ENCODE peak calls at places on chromosome 14, in ten cellular contexts. V is body of pancreas, Q is tibial artery, M is adrenal gland, X is hepatocyte, B is left lung, N is right atrium auricular region, T is SK-N-SH, J is upper lobe of left lung, L is GM23248. U is an unnamed sample.
A peak's percentile ranks its signal among the peaks of the same experiment; 100 is the strongest.

GRCh38 chr14:105192866-105193731 is 12.0 kb upstream of the NUDT14 start:
- DNase-seq in Q (no peak), V (no peak), J (peak; percentile 77), X (no peak), M (no peak), N (no peak), B (no peak), L (peak; percentile 62), T (no peak), U (no peak)

GRCh38 chr14:92677087-92677668 is 71.2 kb downstream of the LGMN start:
- DNase-seq in Q (no peak), L (no peak), J (no peak), T (no peak), B (no peak), V (no peak), M (no peak), X (no peak), N (no peak), U (no peak)

GRCh38 chr14:84749191-84749945 is 780.6 kb upstream of the FLRT2 start:
- DNase-seq in B (no peak), M (no peak), Q (no peak), V (no peak), L (no peak), J (no peak), T (no peak), N (no peak), X (no peak), U (no peak)

GRCh38 chr14:52455291-52456088 is 96.8 kb downstream of the TXNDC16 start:
- DNase-seq in N (no peak), B (no peak), T (no peak), L (peak; percentile 71), M (no peak), Q (no peak), J (no peak), V (no peak), X (no peak), U (no peak)

GRCh38 chr14:67267929-67268328 is 26.7 kb downstream of the PALS1 start:
- DNase-seq in V (no peak), T (no peak), L (no peak), X (no peak), Q (no peak), M (no peak), N (no peak), B (no peak), J (no peak), U (no peak)

GRCh38 chr14:90815567-90815816 is 738 bp downstream of the TTC7B start:
- DNase-seq in L (peak; percentile 20), J (no peak), B (no peak), M (no peak), N (no peak), T (no peak), X (no peak), Q (no peak), V (no peak), U (no peak)

GRCh38 chr14:100530270-100531072 is 56.7 kb downstream of the BEGAIN start:
- DNase-seq in Q (peak; percentile 14), V (no peak), X (peak; percentile 2), B (peak; percentile 19), T (no peak), M (peak; percentile 29), N (no peak), J (peak; percentile 64), L (no peak), U (peak; percentile 68)

GRCh38 chr14:104371917-104372316 is 207.6 kb upstream of the C14orf180 start:
- DNase-seq in M (no peak), T (no peak), V (no peak), B (no peak), Q (no peak), N (no peak), L (no peak), X (no peak), J (no peak), U (peak; percentile 34)

GRCh38 chr14:31229009-31229408 is 21.4 kb upstream of the HECTD1 start:
- DNase-seq in L (no peak), V (no peak), M (no peak), N (no peak), J (no peak), T (no peak), Q (no peak), X (no peak), B (no peak), U (no peak)

GRCh38 chr14:99995700-99996356 is 69.4 kb upstream of the EVL start:
- DNase-seq in V (peak; percentile 80), X (peak; percentile 65), Q (peak; percentile 75), N (peak; percentile 73), L (peak; percentile 69), M (peak; percentile 85), T (peak; percentile 42), B (peak; percentile 51), J (no peak), U (no peak)

GRCh38 chr14:58899317-58899713 is 261.6 kb downstream of the DACT1 start:
- DNase-seq in B (no peak), T (no peak), V (no peak), J (no peak), Q (no peak), L (peak; percentile 90), N (no peak), M (no peak), X (no peak), U (no peak)

GRCh38 chr14:52348796-52349195 is 34.7 kb downstream of the PTGER2 start:
- DNase-seq in N (no peak), T (no peak), V (no peak), X (no peak), B (no peak), J (no peak), L (peak; percentile 87), M (no peak), Q (no peak), U (no peak)

GRCh38 chr14:100888789-100889315 is 14.7 kb downstream of the RTL1 start:
- DNase-seq in B (no peak), M (no peak), V (no peak), N (no peak), X (no peak), J (no peak), T (no peak), L (no peak), Q (no peak), U (no peak)

GRCh38 chr14:101001311-101002069 is 98.0 kb upstream of the RTL1 start:
- DNase-seq in N (no peak), B (no peak), T (no peak), L (peak; percentile 91), Q (no peak), X (no peak), J (no peak), M (no peak), V (no peak), U (no peak)

GRCh38 chr14:53532871-53533270 is 379.7 kb upstream of the DDHD1 start:
- DNase-seq in T (no peak), L (no peak), B (no peak), Q (no peak), V (no peak), M (no peak), X (no peak), N (no peak), J (no peak), U (no peak)
- H3K4me3 ChIP-seq in T (no peak overlapping the region), L (no peak overlapping the region), B (no peak overlapping the region), Q (no peak overlapping the region), V (no peak overlapping the region), M (no peak overlapping the region), X (no peak overlapping the region), N (no peak overlapping the region), J (no peak overlapping the region), U (no peak overlapping the region)

GRCh38 chr14:50822501-50823042 is 8.4 kb downstream of the NIN start:
- DNase-seq in Q (no peak), X (no peak), V (no peak), M (no peak), J (no peak), B (no peak), T (no peak), L (peak; percentile 42), N (no peak), U (no peak)

GRCh38 chr14:50820786-50821185 is 10.2 kb downstream of the NIN start:
- DNase-seq in Q (no peak), J (no peak), M (no peak), X (no peak), L (no peak), N (no peak), T (no peak), V (no peak), B (no peak), U (no peak)

GRCh38 chr14:50823763-50824636 is 7.0 kb downstream of the NIN start:
- DNase-seq in L (no peak), J (no peak), Q (no peak), M (no peak), N (no peak), V (peak; percentile 68), T (no peak), B (no peak), X (no peak), U (no peak)

GRCh38 chr14:50823051-50823762 is 7.8 kb downstream of the NIN start:
- DNase-seq in Q (no peak), M (no peak), B (no peak), J (no peak), T (no peak), V (no peak), L (peak; percentile 79), N (no peak), X (no peak), U (no peak)

GRCh38 chr14:50821471-50822464 is 9.2 kb downstream of the NIN start:
- DNase-seq in M (no peak), T (no peak), V (no peak), B (peak; percentile 64), Q (no peak), N (no peak), L (no peak), X (no peak), J (peak; percentile 70), U (no peak)
- H3K4me1 ChIP-seq in M (peaks cover 3% of the 10 kb centered on the region), T (peaks cover 21% of the 10 kb centered on the region), V (peaks cover 15% of the 10 kb centered on the region), B (no peaks in the 10 kb centered on the region), Q (peaks cover 17% of the 10 kb centered on the region), N (no peaks in the 10 kb centered on the region), L (peaks cover 20% of the 10 kb centered on the region), X (peaks cover 2% of the 10 kb centered on the region), J (peaks cover 12% of the 10 kb centered on the region), U (peaks cover 14% of the 10 kb centered on the region)

DNA sequence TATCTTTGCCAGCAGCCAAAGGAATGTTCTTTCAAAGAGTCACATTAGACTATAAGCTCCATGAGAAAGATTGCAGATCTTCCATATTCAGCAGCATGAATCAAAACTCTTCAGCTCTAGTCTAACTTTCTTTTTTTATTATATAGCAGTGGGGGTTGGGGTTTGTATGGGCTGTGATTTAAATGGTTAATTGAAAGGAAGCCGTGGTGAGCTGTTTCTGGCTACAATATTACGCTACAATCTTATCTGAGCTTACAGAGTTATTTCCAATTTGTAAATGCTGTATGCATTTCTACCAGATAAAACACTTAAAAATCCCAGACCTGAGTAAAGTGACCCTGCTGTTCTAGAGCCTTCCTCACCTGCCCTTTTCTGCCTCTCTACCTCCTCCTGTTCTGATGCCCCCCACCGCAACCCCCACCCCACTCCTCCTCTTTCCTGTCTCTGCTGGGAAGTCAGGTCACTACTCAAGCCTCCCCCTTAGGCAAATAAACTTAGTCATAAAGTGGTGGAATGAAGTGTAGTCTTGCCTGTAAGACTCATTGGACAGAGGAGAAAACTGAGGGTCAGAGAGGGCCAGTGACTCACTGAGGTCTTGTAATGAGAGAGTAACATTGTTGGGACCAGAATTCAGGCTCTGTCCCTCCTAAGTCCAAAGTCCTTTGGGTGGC is 1089.5 kb downstream of the BCL11B start:
- DNase-seq in T (no peak), Q (no peak), X (peak; percentile 44), J (no peak), N (no peak), M (no peak), L (peak; percentile 2), B (no peak), V (no peak), U (no peak)
- H3K27ac ChIP-seq in T (no peak overlapping the region), Q (no peak overlapping the region), X (no peak overlapping the region), J (no peak overlapping the region), N (no peak overlapping the region), M (no peak overlapping the region), L (no peak overlapping the region), B (no peak overlapping the region), V (no peak overlapping the region), U (peak overlapping the region; percentile 24)

GRCh38 chr14:102923201-102923919 is 897 bp downstream of the AMN start:
- DNase-seq in L (no peak), J (peak; percentile 84), T (no peak), V (no peak), X (peak; percentile 42), N (no peak), Q (no peak), B (no peak), M (no peak), U (no peak)
- H3K4me3 ChIP-seq in L (peak overlapping the region; percentile 14), J (peak overlapping the region; percentile 39), T (no peak overlapping the region), V (no peak overlapping the region), X (peak overlapping the region; percentile 52), N (no peak overlapping the region), Q (no peak overlapping the region), B (peak overlapping the region; percentile 1), M (no peak overlapping the region), U (no peak overlapping the region)

U was measured in RWPE2.